ENCODE peak calls at places on chromosomes 12 and 14, in seven cellular contexts. O, F, G, D, M, E and J are unnamed samples.

GRCh38 chr14:97033556-97034081 is 236.4 kb downstream of the VRK1 start:
- DNase-seq in O (no peak), F (no peak), G (no peak), D (no peak), M (no peak), E (no peak), J (no peak)

GRCh38 chr14:26191666-26192065 is 406.2 kb downstream of the NOVA1 start:
- DNase-seq in O (no peak), F (no peak), G (no peak), D (no peak), M (no peak), E (no peak), J (no peak)

GRCh38 chr12:46473634-46474201 is 101.1 kb upstream of the SLC38A2 start:
- DNase-seq in O (peak; percentile 95), F (peak; percentile 72), G (no peak), D (no peak), M (peak; percentile 56), E (peak; percentile 84), J (peak; percentile 63)

GRCh38 chr14:37436519-37436918 is 158.5 kb downstream of the FOXA1 start:
- DNase-seq in O (no peak), F (no peak), G (no peak), D (no peak), M (no peak), E (no peak), J (no peak)

GRCh38 chr12:119299130-119299529 is 35.4 kb upstream of the CCDC60 start:
- DNase-seq in O (no peak), F (no peak), G (no peak), D (no peak), M (no peak), E (no peak), J (no peak)

GRCh38 chr14:31428011-31428410 is 7.7 kb upstream of the HEATR5A start:
- DNase-seq in O (no peak), F (no peak), G (no peak), D (no peak), M (no peak), E (no peak), J (no peak)

GRCh38 chr12:117649796-117650195 is 288.4 kb upstream of the NOS1 start:
- DNase-seq in O (no peak), F (no peak), G (no peak), D (no peak), M (no peak), E (no peak), J (no peak)

GRCh38 chr12:49052451-49053208 is 8.0 kb downstream of the KMT2D start:
- DNase-seq in O (no peak), F (peak; percentile 30), G (no peak), D (no peak), M (no peak), E (no peak), J (no peak)

GRCh38 chr14:56491299-56492285 is 88.0 kb upstream of the TMEM260 start:
- DNase-seq in O (peak; percentile 67), F (no peak), G (no peak), D (no peak), M (no peak), E (peak; percentile 70), J (no peak)

GRCh38 chr12:106309671-106310313 is 7.3 kb downstream of the TCP11L2 start:
- DNase-seq in O (peak; percentile 43), F (no peak), G (no peak), D (no peak), M (no peak), E (peak; percentile 52), J (peak; percentile 36)

GRCh38 chr14:54947230-54947629 is 44.6 kb upstream of the GCH1 start:
- DNase-seq in O (no peak), F (no peak), G (no peak), D (no peak), M (no peak), E (no peak), J (no peak)

GRCh38 chr12:29187756-29188155 is 38.7 kb downstream of the FAR2 start:
- DNase-seq in O (no peak), F (no peak), G (no peak), D (no peak), M (no peak), E (no peak), J (peak; percentile 32)

GRCh38 chr12:96571101-96571862 is 81.9 kb downstream of the CFAP54 start:
- DNase-seq in O (peak; percentile 46), F (no peak), G (no peak), D (no peak), M (no peak), E (no peak), J (no peak)

GRCh38 chr12:49741882-49742620 is 694 bp downstream of the TMBIM6 start:
- DNase-seq in O (peak; percentile 94), F (peak; percentile 95), G (peak; percentile 73), D (peak; percentile 29), M (peak; percentile 53), E (peak; percentile 89), J (peak; percentile 91)

GRCh38 chr12:38689704-38690103 is 215.7 kb downstream of the CPNE8 start:
- DNase-seq in O (no peak), F (no peak), G (no peak), D (no peak), M (no peak), E (no peak), J (no peak)

GRCh38 chr14:103568952-103569351 is 6.2 kb downstream of the COA8 start:
- DNase-seq in O (no peak), F (no peak), G (no peak), D (no peak), M (no peak), E (no peak), J (no peak)

GRCh38 chr14:50321009-50321660 is 9.0 kb downstream of the DMAC2L start:
- DNase-seq in O (peak; percentile 98), F (no peak), G (peak; percentile 8), D (no peak), M (peak; percentile 79), E (peak; percentile 86), J (no peak)

GRCh38 chr12:45329238-45329637 is 113.3 kb downstream of the ANO6 start:
- DNase-seq in O (no peak), F (no peak), G (no peak), D (no peak), M (no peak), E (no peak), J (no peak)

GRCh38 chr14:96064866-96065265 is 25.7 kb downstream of the C14orf132 start:
- DNase-seq in O (no peak), F (no peak), G (no peak), D (no peak), M (no peak), E (no peak), J (no peak)

GRCh38 chr14:69154779-69155178 is 1.9 kb upstream of the DCAF5 start:
- DNase-seq in O (peak; percentile 37), F (no peak), G (no peak), D (no peak), M (no peak), E (peak; percentile 57), J (no peak)

GRCh38 chr12:47504775-47505446 is 200.9 kb downstream of the RPAP3 start:
- DNase-seq in O (peak; percentile 85), F (no peak), G (no peak), D (no peak), M (no peak), E (no peak), J (no peak)

GRCh38 chr14:57486767-57487379 is 6.8 kb downstream of the CCDC198 start:
- DNase-seq in O (peak; percentile 57), F (no peak), G (no peak), D (no peak), M (no peak), E (peak; percentile 60), J (no peak)

GRCh38 chr12:8886515-8887284 is 27.6 kb upstream of the PHC1 start:
- DNase-seq in O (no peak), F (no peak), G (no peak), D (no peak), M (no peak), E (no peak), J (no peak)

GRCh38 chr14:75976838-75977237 is 5.0 kb downstream of the TGFB3 start:
- DNase-seq in O (no peak), F (no peak), G (no peak), D (no peak), M (no peak), E (no peak), J (no peak)

GRCh38 chr12:67919406-67919805 is 69.8 kb upstream of the IFNG-AS1 start:
- DNase-seq in O (peak; percentile 78), F (no peak), G (no peak), D (no peak), M (no peak), E (peak; percentile 39), J (no peak)

GRCh38 chr12:51160814-51161459 is 12.0 kb downstream of the TFCP2 start:
- DNase-seq in O (no peak), F (no peak), G (no peak), D (no peak), M (no peak), E (no peak), J (no peak)

GRCh38 chr14:95994593-95994928 is 44.6 kb upstream of the C14orf132 start:
- DNase-seq in O (no peak), F (no peak), G (no peak), D (no peak), M (no peak), E (no peak), J (no peak)

GRCh38 chr12:76032043-76032981 is 736 bp upstream of the PHLDA1 start:
- DNase-seq in O (peak; percentile 77), F (no peak), G (peak; percentile 18), D (no peak), M (peak; percentile 28), E (peak; percentile 79), J (peak; percentile 74)

GRCh38 chr14:35594616-35595015 is 60.7 kb downstream of the INSM2 start:
- DNase-seq in O (no peak), F (no peak), G (no peak), D (no peak), M (no peak), E (no peak), J (no peak)

GRCh38 chr12:112595415-112595814 is 176.7 kb downstream of the PTPN11 start:
- DNase-seq in O (no peak), F (no peak), G (no peak), D (no peak), M (no peak), E (peak; percentile 84), J (no peak)

GRCh38 chr12:101299931-101300330 is 20.0 kb downstream of the UTP20 start:
- DNase-seq in O (no peak), F (no peak), G (no peak), D (no peak), M (no peak), E (peak; percentile 28), J (no peak)

GRCh38 chr12:12563529-12563928 is 866 bp upstream of the DUSP16 start:
- DNase-seq in O (peak; percentile 40), F (no peak), G (no peak), D (no peak), M (no peak), E (no peak), J (no peak)

GRCh38 chr12:12072064-12072760 is 1.5 kb downstream of the BCL2L14 start:
- DNase-seq in O (no peak), F (peak; percentile 62), G (peak; percentile 12), D (no peak), M (no peak), E (no peak), J (no peak)

GRCh38 chr12:103114296-103115055 is 157.0 kb downstream of the ASCL1 start:
- DNase-seq in O (no peak), F (no peak), G (no peak), D (no peak), M (no peak), E (no peak), J (no peak)